ENCODE peak calls at places on chromosomes 1 and 21, in nine cellular contexts. S is IMR-90, U is lower leg skin, N is heart left ventricle, E is A549, A is H54, R is body of pancreas, Y is GM12892, V is Peyer's patch. O is an unnamed sample.
A peak's percentile ranks its signal among the peaks of the same experiment; 100 is the strongest.

GRCh38 chr1:10701145-10701544 is 95.3 kb downstream of the CASZ1 start:
- DNase-seq in S (no peak), U (no peak), N (no peak), E (no peak), A (no peak), R (no peak), Y (no peak), V (no peak), O (no peak)

GRCh38 chr1:229410692-229411433 is 23.0 kb downstream of the ACTA1 start:
- DNase-seq in S (peak; percentile 49), U (no peak), N (peak; percentile 90), E (peak; percentile 51), A (peak; percentile 90), R (peak; percentile 87), Y (no peak), V (no peak), O (peak; percentile 75)

GRCh38 chr21:35050348-35051286 is 1.5 kb upstream of the RUNX1 start:
- DNase-seq in S (peak; percentile 70), U (no peak), N (no peak), E (no peak), A (peak; percentile 44), R (no peak), Y (no peak), V (no peak), O (peak; percentile 77)

GRCh38 chr1:19735419-19736127 is 64.1 kb downstream of the TMCO4 start:
- DNase-seq in S (peak; percentile 98), U (peak; percentile 50), N (peak; percentile 74), E (peak; percentile 10), A (peak; percentile 80), R (peak; percentile 66), Y (no peak), V (no peak), O (peak; percentile 93)

GRCh38 chr1:237394263-237394662 is 352.3 kb downstream of the RYR2 start:
- DNase-seq in S (no peak), U (no peak), N (no peak), E (no peak), A (no peak), R (no peak), Y (no peak), V (no peak), O (no peak)

GRCh38 chr1:91622586-91622985 is 121.9 kb downstream of the CDC7 start:
- DNase-seq in S (no peak), U (peak; percentile 83), N (peak; percentile 51), E (no peak), A (no peak), R (peak; percentile 62), Y (no peak), V (no peak), O (peak; percentile 96)

GRCh38 chr1:78834201-78834741 is 172.3 kb downstream of the ADGRL4 start:
- DNase-seq in S (no peak), U (no peak), N (no peak), E (no peak), A (no peak), R (no peak), Y (no peak), V (no peak), O (no peak)

GRCh38 chr1:188888387-188888786 is 1589.3 kb downstream of the BRINP3 start:
- DNase-seq in S (peak; percentile 57), U (no peak), N (no peak), E (peak; percentile 27), A (no peak), R (no peak), Y (no peak), V (no peak), O (no peak)

GRCh38 chr1:59549903-59550302 is 253.0 kb downstream of the FGGY start:
- DNase-seq in S (peak; percentile 67), U (peak; percentile 62), N (peak; percentile 26), E (no peak), A (no peak), R (peak; percentile 22), Y (no peak), V (no peak), O (peak; percentile 71)

GRCh38 chr1:187408217-187409004 is 579.7 kb downstream of the PLA2G4A start:
- DNase-seq in S (peak; percentile 37), U (no peak), N (no peak), E (no peak), A (no peak), R (no peak), Y (no peak), V (no peak), O (no peak)

GRCh38 chr1:6471969-6472368 is 6.0 kb upstream of the TNFRSF25 start:
- DNase-seq in S (no peak), U (no peak), N (no peak), E (no peak), A (no peak), R (no peak), Y (no peak), V (no peak), O (no peak)

GRCh38 chr1:6473156-6473555 is 7.2 kb upstream of the TNFRSF25 start:
- DNase-seq in S (no peak), U (no peak), N (no peak), E (no peak), A (no peak), R (no peak), Y (no peak), V (no peak), O (no peak)

GRCh38 chr1:6470132-6471085 is 4.4 kb upstream of the TNFRSF25 start:
- DNase-seq in S (no peak), U (no peak), N (no peak), E (no peak), A (no peak), R (no peak), Y (no peak), V (no peak), O (no peak)

GRCh38 chr1:6472391-6472790 is 6.4 kb upstream of the TNFRSF25 start:
- DNase-seq in S (no peak), U (no peak), N (no peak), E (no peak), A (no peak), R (no peak), Y (no peak), V (no peak), O (no peak)

DNA sequence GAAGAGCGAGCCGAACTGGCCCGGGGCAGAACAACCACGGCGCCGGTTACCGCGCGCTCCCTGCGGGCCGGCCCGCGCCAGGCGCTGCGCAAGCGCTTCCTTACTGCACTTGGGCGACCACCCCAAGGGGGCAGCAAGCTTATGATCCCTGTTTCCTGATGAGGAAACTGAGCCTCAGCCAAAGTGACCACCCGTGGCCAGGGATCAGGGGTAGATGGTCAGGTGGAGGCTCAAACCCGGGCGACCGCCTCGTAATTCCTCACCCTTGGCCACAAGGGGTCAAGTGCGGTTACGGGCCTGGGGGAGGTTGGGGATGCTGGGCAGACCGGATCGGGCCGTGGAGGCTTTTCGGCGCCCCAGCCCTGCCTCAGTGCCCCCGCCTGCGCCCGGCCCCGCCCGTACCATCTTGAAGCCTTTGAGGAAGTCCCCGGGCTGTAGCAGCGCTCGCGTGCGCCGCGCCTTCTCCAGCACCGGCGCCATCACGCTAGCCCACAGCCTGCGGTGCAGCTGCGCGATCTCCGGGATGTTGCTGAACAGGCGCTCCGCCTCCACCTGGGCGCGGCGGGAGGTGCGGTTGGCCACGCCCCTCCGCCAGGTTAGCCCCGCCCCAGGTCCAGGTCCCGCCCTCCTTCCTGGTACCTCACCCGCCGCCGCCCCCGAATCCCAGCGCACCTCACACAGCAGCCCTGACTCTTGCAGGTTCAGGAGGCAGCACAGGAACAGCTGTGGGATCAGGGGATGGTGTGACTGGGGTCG is 5.3 kb upstream of the TNFRSF25 start:
- DNase-seq in S (no peak), U (peak; percentile 54), N (no peak), E (no peak), A (no peak), R (no peak), Y (no peak), V (no peak), O (no peak)
- TF ChIP-seq POLR2A in S (no peak), U (no peak), N (no peak), E (no peak), A (no peak), R (no peak), Y (no peak), V (peak; percentile 45), O (peak; percentile 22)

DNA sequence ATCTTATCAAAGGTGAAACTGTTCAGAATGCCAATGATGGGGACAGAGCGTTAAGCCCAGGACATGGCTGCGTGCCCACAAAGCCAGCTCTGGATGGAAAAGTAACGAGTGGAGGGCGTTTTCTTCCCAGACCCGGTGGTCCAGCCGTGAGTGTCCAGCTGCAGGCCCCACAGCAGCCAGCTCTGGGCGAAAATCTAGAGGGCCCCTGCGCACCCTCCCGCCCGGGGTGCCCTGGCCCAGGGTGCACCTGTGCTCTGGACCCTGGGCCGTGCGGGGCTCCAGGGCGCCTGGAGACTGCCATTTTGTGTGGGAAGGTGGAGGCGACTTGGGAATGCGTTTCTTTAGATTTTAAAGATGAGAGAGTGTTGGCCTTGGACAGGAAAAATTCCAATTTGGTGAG is 58.8 kb downstream of the SKI start:
- DNase-seq in S (no peak), U (no peak), N (no peak), E (no peak), A (no peak), R (no peak), Y (no peak), V (no peak), O (no peak)
- TF ChIP-seq POLR2A in S (no peak), U (no peak), N (no peak), E (no peak), A (no peak), R (no peak), Y (no peak), V (no peak), O (no peak)

GRCh38 chr1:109392788-109393580 is 4.7 kb downstream of the SORT1 start:
- DNase-seq in S (peak; percentile 81), U (no peak), N (peak; percentile 86), E (peak; percentile 18), A (no peak), R (peak; percentile 67), Y (no peak), V (peak; percentile 21), O (peak; percentile 87)
- TF ChIP-seq POLR2A in S (no peak), U (no peak), N (no peak), E (no peak), A (no peak), R (peak; percentile 39), Y (no peak), V (peak; percentile 69), O (peak; percentile 16)

GRCh38 chr1:23799570-23800395 is 771 bp downstream of the GALE start:
- DNase-seq in S (peak; percentile 56), U (peak; percentile 64), N (peak; percentile 49), E (peak; percentile 79), A (peak; percentile 81), R (peak; percentile 94), Y (peak; percentile 51), V (peak; percentile 59), O (no peak)

GRCh38 chr1:23801338-23801748 is 789 bp upstream of the GALE start:
- DNase-seq in S (no peak), U (no peak), N (no peak), E (no peak), A (no peak), R (peak; percentile 54), Y (no peak), V (no peak), O (no peak)

GRCh38 chr1:23799255-23799569 is 1.3 kb downstream of the GALE start:
- DNase-seq in S (no peak), U (no peak), N (no peak), E (no peak), A (no peak), R (no peak), Y (no peak), V (no peak), O (no peak)

GRCh38 chr1:23801876-23802275 is 1.3 kb upstream of the GALE start:
- DNase-seq in S (no peak), U (no peak), N (no peak), E (no peak), A (no peak), R (no peak), Y (no peak), V (no peak), O (no peak)

GRCh38 chr1:23800396-23801337 is at the start of gene GALE:
- DNase-seq in S (peak; percentile 92), U (peak; percentile 96), N (peak; percentile 98), E (peak; percentile 92), A (peak; percentile 83), R (peak; percentile 98), Y (peak; percentile 99), V (peak; percentile 97), O (peak; percentile 98)
- TF ChIP-seq POLR2A in S (peak; percentile 53), U (no peak), N (no peak), E (peak; percentile 42), A (peak; percentile 59), R (peak; percentile 83), Y (peak; percentile 69), V (peak; percentile 77), O (peak; percentile 62)

O was measured in sigmoid colon.